ENCODE peak calls at places on chromosomes 16 and 17, in ten cellular contexts. One of them, this sample, is unnamed.

GRCh38 chr16:71351558-71351901 is 7.0 kb upstream of the CALB2 start:
- ATAC-seq in right lobe of liver: peak; percentile 80
- ATAC-seq in thoracic aorta: no peak
- ATAC-seq in pancreas: peak; percentile 75
- ATAC-seq in RWPE2: no peak
- ATAC-seq in K562: no peak
- ATAC-seq in mucosa of descending colon: no peak
- ATAC-seq in DND-41: no peak
- ATAC-seq in PC-3: no peak
- ATAC-seq in heart left ventricle: no peak
- ATAC-seq in this sample: no peak

GRCh38 chr17:82937411-82938371 is 97.9 kb upstream of the ZNF750 start:
- ATAC-seq in thoracic aorta: no peak
- ATAC-seq in K562: no peak
- ATAC-seq in right lobe of liver: no peak
- ATAC-seq in heart left ventricle: no peak
- ATAC-seq in RWPE2: no peak
- ATAC-seq in mucosa of descending colon: no peak
- ATAC-seq in pancreas: no peak
- ATAC-seq in PC-3: no peak
- ATAC-seq in DND-41: no peak
- ATAC-seq in this sample: no peak

GRCh38 chr16:22358000-22358399 is 16.4 kb downstream of the CDR2 start:
- ATAC-seq in PC-3: no peak
- ATAC-seq in right lobe of liver: no peak
- ATAC-seq in mucosa of descending colon: peak; percentile 45
- ATAC-seq in RWPE2: no peak
- ATAC-seq in heart left ventricle: no peak
- ATAC-seq in K562: no peak
- ATAC-seq in thoracic aorta: no peak
- ATAC-seq in pancreas: no peak
- ATAC-seq in DND-41: peak; percentile 39
- ATAC-seq in this sample: no peak

GRCh38 chr16:27564226-27564625 is 14.3 kb downstream of the KATNIP start:
- ATAC-seq in mucosa of descending colon: no peak
- ATAC-seq in thoracic aorta: no peak
- ATAC-seq in RWPE2: no peak
- ATAC-seq in K562: no peak
- ATAC-seq in DND-41: no peak
- ATAC-seq in heart left ventricle: no peak
- ATAC-seq in PC-3: no peak
- ATAC-seq in right lobe of liver: no peak
- ATAC-seq in pancreas: no peak
- ATAC-seq in this sample: no peak

GRCh38 chr16:68417711-68418301 is 30.5 kb downstream of the SMPD3 start:
- ATAC-seq in pancreas: peak; percentile 58
- ATAC-seq in mucosa of descending colon: peak; percentile 66
- ATAC-seq in PC-3: peak; percentile 75
- ATAC-seq in K562: no peak
- ATAC-seq in RWPE2: peak; percentile 81
- ATAC-seq in right lobe of liver: no peak
- ATAC-seq in thoracic aorta: no peak
- ATAC-seq in heart left ventricle: peak; percentile 28
- ATAC-seq in DND-41: peak; percentile 85
- ATAC-seq in this sample: no peak

GRCh38 chr16:79723583-79724168 is 123.1 kb upstream of the MAF start:
- ATAC-seq in PC-3: no peak
- ATAC-seq in DND-41: no peak
- ATAC-seq in heart left ventricle: no peak
- ATAC-seq in K562: no peak
- ATAC-seq in right lobe of liver: peak; percentile 86
- ATAC-seq in RWPE2: no peak
- ATAC-seq in pancreas: peak; percentile 95
- ATAC-seq in thoracic aorta: no peak
- ATAC-seq in mucosa of descending colon: no peak
- ATAC-seq in this sample: no peak

GRCh38 chr17:35074711-35075707 is 11.5 kb upstream of the RFFL start:
- ATAC-seq in K562: no peak
- ATAC-seq in DND-41: no peak
- ATAC-seq in RWPE2: no peak
- ATAC-seq in pancreas: peak; percentile 86
- ATAC-seq in mucosa of descending colon: peak; percentile 53
- ATAC-seq in PC-3: no peak
- ATAC-seq in thoracic aorta: no peak
- ATAC-seq in heart left ventricle: no peak
- ATAC-seq in right lobe of liver: peak; percentile 84
- ATAC-seq in this sample: no peak

GRCh38 chr17:5592382-5592781 is 8.1 kb upstream of the NLRP1 start:
- ATAC-seq in PC-3: peak; percentile 35
- ATAC-seq in thoracic aorta: no peak
- ATAC-seq in RWPE2: peak; percentile 33
- ATAC-seq in K562: peak; percentile 59
- ATAC-seq in pancreas: peak; percentile 68
- ATAC-seq in mucosa of descending colon: peak; percentile 33
- ATAC-seq in DND-41: peak; percentile 62
- ATAC-seq in right lobe of liver: peak; percentile 72
- ATAC-seq in heart left ventricle: no peak
- ATAC-seq in this sample: no peak

GRCh38 chr17:72427761-72428109 is 306.9 kb downstream of the SOX9 start:
- ATAC-seq in mucosa of descending colon: no peak
- ATAC-seq in DND-41: no peak
- ATAC-seq in K562: no peak
- ATAC-seq in thoracic aorta: no peak
- ATAC-seq in heart left ventricle: no peak
- ATAC-seq in right lobe of liver: no peak
- ATAC-seq in PC-3: no peak
- ATAC-seq in pancreas: no peak
- ATAC-seq in RWPE2: no peak
- ATAC-seq in this sample: no peak

GRCh38 chr17:72426948-72427760 is 306.3 kb downstream of the SOX9 start:
- ATAC-seq in K562: no peak
- ATAC-seq in heart left ventricle: no peak
- ATAC-seq in pancreas: peak; percentile 47
- ATAC-seq in PC-3: no peak
- ATAC-seq in right lobe of liver: peak; percentile 28
- ATAC-seq in DND-41: no peak
- ATAC-seq in RWPE2: no peak
- ATAC-seq in thoracic aorta: no peak
- ATAC-seq in mucosa of descending colon: peak; percentile 67
- ATAC-seq in this sample: no peak

GRCh38 chr17:72430611-72431432 is 310.0 kb downstream of the SOX9 start:
- ATAC-seq in RWPE2: no peak
- ATAC-seq in pancreas: peak; percentile 28
- ATAC-seq in DND-41: no peak
- ATAC-seq in right lobe of liver: no peak
- ATAC-seq in PC-3: no peak
- ATAC-seq in heart left ventricle: no peak
- ATAC-seq in thoracic aorta: no peak
- ATAC-seq in mucosa of descending colon: peak; percentile 63
- ATAC-seq in K562: peak; percentile 47
- ATAC-seq in this sample: no peak

GRCh38 chr17:72426321-72426720 is 305.5 kb downstream of the SOX9 start:
- ATAC-seq in heart left ventricle: no peak
- ATAC-seq in DND-41: no peak
- ATAC-seq in thoracic aorta: no peak
- ATAC-seq in PC-3: no peak
- ATAC-seq in K562: no peak
- ATAC-seq in mucosa of descending colon: no peak
- ATAC-seq in pancreas: no peak
- ATAC-seq in right lobe of liver: no peak
- ATAC-seq in RWPE2: no peak
- ATAC-seq in this sample: no peak

DNA sequence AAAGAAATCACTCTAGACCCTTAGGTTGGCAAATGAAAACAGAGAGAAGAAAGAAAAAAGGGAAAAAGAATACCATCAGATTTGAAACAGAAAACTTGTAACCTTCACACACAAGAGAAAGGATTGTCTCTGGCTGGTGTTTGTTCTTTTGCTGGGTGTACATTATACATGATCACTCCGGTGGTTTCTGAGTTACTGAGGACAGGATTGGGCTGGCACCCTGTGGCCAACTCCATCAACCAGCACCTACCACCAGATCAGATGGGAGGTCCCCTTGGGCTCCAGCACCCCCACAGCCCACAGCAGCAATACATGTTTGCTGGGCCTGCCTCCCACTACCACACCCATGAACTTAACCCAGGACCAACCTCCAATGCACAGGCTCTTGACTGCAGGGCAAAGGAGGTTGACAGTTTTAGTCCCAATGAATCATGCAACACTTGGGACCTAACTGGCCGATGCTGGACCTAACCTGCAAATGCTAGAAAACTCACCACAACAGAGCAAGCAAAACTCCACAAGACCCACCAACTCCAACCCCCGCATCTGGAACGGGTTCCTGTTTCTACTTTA is 308.3 kb downstream of the SOX9 start:
- ATAC-seq in RWPE2: peak; percentile 50
- ATAC-seq in pancreas: no peak
- ATAC-seq in mucosa of descending colon: peak; percentile 23
- ATAC-seq in right lobe of liver: no peak
- ATAC-seq in K562: no peak
- ATAC-seq in PC-3: peak; percentile 29
- ATAC-seq in heart left ventricle: no peak
- ATAC-seq in DND-41: no peak
- ATAC-seq in thoracic aorta: no peak
- ATAC-seq in this sample: no peak
- TF ChIP-seq CTCF in RWPE2: no peak
- TF ChIP-seq CTCF in pancreas: no peak
- TF ChIP-seq CTCF in mucosa of descending colon: no peak
- TF ChIP-seq CTCF in right lobe of liver: no peak
- TF ChIP-seq CTCF in K562: no peak
- TF ChIP-seq CTCF in PC-3: peak; percentile 11
- TF ChIP-seq CTCF in heart left ventricle: no peak
- TF ChIP-seq CTCF in DND-41: no peak
- TF ChIP-seq CTCF in thoracic aorta: no peak
- TF ChIP-seq CTCF in this sample: no peak

DNA sequence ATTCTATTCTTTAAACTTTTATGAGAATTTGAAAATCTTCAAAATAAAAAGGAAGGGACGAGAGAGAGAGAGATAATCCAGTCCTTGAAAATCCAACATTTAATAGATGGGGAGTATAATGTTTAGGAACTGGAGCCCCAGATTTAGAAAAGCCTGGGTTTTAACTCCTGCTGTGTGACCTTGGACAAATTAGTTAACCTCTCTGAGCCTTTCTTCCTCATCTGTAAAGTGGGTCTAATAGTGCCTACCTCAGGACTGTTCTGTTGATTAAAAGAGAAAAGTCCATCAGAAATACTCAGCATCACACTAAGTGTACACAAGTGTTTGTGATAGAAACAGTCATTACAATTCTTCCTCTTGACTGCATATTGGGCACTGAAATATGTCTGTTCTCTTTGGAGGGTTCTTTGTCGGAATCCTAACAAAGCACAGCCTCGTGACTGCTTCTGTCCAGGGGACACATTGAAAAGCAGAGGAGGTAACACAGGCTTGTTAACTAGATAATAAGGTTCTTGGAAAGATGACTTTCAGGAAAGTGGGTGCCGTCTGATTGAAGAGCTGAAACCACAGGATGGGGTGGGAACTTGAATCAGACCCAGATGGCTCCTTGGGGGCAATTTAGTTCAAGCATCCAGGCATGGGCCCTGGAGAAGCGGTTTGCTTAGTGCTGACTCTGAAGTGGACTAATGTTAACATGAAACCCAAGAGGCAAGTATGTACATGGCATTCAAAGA is 128.2 kb downstream of the CLEC16A start:
- ATAC-seq in K562: peak; percentile 55
- ATAC-seq in PC-3: no peak
- ATAC-seq in right lobe of liver: no peak
- ATAC-seq in thoracic aorta: no peak
- ATAC-seq in mucosa of descending colon: no peak
- ATAC-seq in DND-41: peak; percentile 75
- ATAC-seq in heart left ventricle: no peak
- ATAC-seq in RWPE2: no peak
- ATAC-seq in pancreas: no peak
- ATAC-seq in this sample: no peak
- H3K4me3 ChIP-seq in K562: no peak overlapping the region
- H3K4me3 ChIP-seq in PC-3: no peak overlapping the region
- H3K4me3 ChIP-seq in right lobe of liver: no peak overlapping the region
- H3K4me3 ChIP-seq in thoracic aorta: no peak overlapping the region
- H3K4me3 ChIP-seq in mucosa of descending colon: no peak overlapping the region
- H3K4me3 ChIP-seq in DND-41: no peak overlapping the region
- H3K4me3 ChIP-seq in heart left ventricle: no peak overlapping the region
- H3K4me3 ChIP-seq in RWPE2: no peak overlapping the region
- H3K4me3 ChIP-seq in pancreas: no peak overlapping the region
- H3K4me3 ChIP-seq in this sample: no peak overlapping the region

DNA sequence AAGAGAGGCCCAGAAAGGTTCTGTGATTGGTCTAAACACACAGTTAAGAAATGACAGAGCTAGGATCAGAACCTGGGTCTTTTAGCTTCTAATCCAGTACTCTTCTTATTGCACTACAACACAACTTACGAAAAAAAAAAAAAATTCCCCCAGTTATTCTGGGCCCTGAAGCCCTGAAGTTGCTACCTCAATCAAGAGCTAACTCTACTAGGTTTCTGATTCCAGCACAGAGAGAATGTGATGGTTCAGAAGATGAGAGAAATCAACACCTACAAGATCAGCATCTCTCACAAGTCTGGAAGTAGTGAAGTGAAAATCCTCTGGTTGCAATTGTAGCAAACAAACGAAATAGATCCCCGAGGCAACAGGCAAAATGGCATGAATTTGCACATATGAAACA is 37.3 kb downstream of the GRB7 start:
- ATAC-seq in right lobe of liver: no peak
- ATAC-seq in heart left ventricle: no peak
- ATAC-seq in thoracic aorta: no peak
- ATAC-seq in RWPE2: no peak
- ATAC-seq in PC-3: no peak
- ATAC-seq in mucosa of descending colon: peak; percentile 15
- ATAC-seq in DND-41: no peak
- ATAC-seq in pancreas: no peak
- ATAC-seq in K562: no peak
- ATAC-seq in this sample: no peak
- H3K9me3 ChIP-seq in right lobe of liver: no peaks in the 10 kb centered on the region
- H3K9me3 ChIP-seq in heart left ventricle: no peaks in the 10 kb centered on the region
- H3K9me3 ChIP-seq in thoracic aorta: no peaks in the 10 kb centered on the region
- H3K9me3 ChIP-seq in RWPE2: no peaks in the 10 kb centered on the region
- H3K9me3 ChIP-seq in PC-3: no peaks in the 10 kb centered on the region
- H3K9me3 ChIP-seq in mucosa of descending colon: no peaks in the 10 kb centered on the region
- H3K9me3 ChIP-seq in DND-41: no peaks in the 10 kb centered on the region
- H3K9me3 ChIP-seq in pancreas: no peaks in the 10 kb centered on the region
- H3K9me3 ChIP-seq in K562: no peaks in the 10 kb centered on the region
- H3K9me3 ChIP-seq in this sample: no peaks in the 10 kb centered on the region

GRCh38 chr17:68623811-68624210 is 22.6 kb upstream of the FAM20A start:
- ATAC-seq in thoracic aorta: no peak
- ATAC-seq in DND-41: no peak
- ATAC-seq in pancreas: no peak
- ATAC-seq in RWPE2: no peak
- ATAC-seq in mucosa of descending colon: no peak
- ATAC-seq in right lobe of liver: no peak
- ATAC-seq in K562: no peak
- ATAC-seq in PC-3: no peak
- ATAC-seq in heart left ventricle: no peak
- ATAC-seq in this sample: no peak

GRCh38 chr17:68624381-68624780 is 23.2 kb upstream of the FAM20A start:
- ATAC-seq in mucosa of descending colon: no peak
- ATAC-seq in K562: no peak
- ATAC-seq in RWPE2: no peak
- ATAC-seq in heart left ventricle: no peak
- ATAC-seq in PC-3: no peak
- ATAC-seq in right lobe of liver: no peak
- ATAC-seq in pancreas: no peak
- ATAC-seq in thoracic aorta: no peak
- ATAC-seq in DND-41: no peak
- ATAC-seq in this sample: no peak

GRCh38 chr17:68622423-68622822 is 21.3 kb upstream of the FAM20A start:
- ATAC-seq in pancreas: no peak
- ATAC-seq in mucosa of descending colon: no peak
- ATAC-seq in DND-41: no peak
- ATAC-seq in K562: no peak
- ATAC-seq in thoracic aorta: no peak
- ATAC-seq in RWPE2: no peak
- ATAC-seq in PC-3: no peak
- ATAC-seq in heart left ventricle: no peak
- ATAC-seq in right lobe of liver: no peak
- ATAC-seq in this sample: no peak

GRCh38 chr17:68627956-68628355 is 26.8 kb upstream of the FAM20A start:
- ATAC-seq in pancreas: peak; percentile 25
- ATAC-seq in right lobe of liver: peak; percentile 22
- ATAC-seq in mucosa of descending colon: peak; percentile 75
- ATAC-seq in PC-3: peak; percentile 37
- ATAC-seq in RWPE2: peak; percentile 21
- ATAC-seq in K562: no peak
- ATAC-seq in heart left ventricle: peak; percentile 42
- ATAC-seq in DND-41: no peak
- ATAC-seq in thoracic aorta: no peak
- ATAC-seq in this sample: no peak
- TF ChIP-seq CTCF in pancreas: no peak
- TF ChIP-seq CTCF in right lobe of liver: no peak
- TF ChIP-seq CTCF in mucosa of descending colon: no peak
- TF ChIP-seq CTCF in PC-3: no peak
- TF ChIP-seq CTCF in RWPE2: no peak
- TF ChIP-seq CTCF in K562: no peak
- TF ChIP-seq CTCF in heart left ventricle: no peak
- TF ChIP-seq CTCF in DND-41: no peak
- TF ChIP-seq CTCF in thoracic aorta: no peak
- TF ChIP-seq CTCF in this sample: no peak